ENCODE peak calls at places on chromosome 22, in ten cellular contexts. T is astrocyte of the spinal cord; K is lung; O is left ventricle myocardium inferior; J is cardiac fibroblast; Y is CD8-positive, alpha-beta memory T cell; L is IMR-90; F is effector memory CD4-positive, alpha-beta T cell; Q is neuronal stem cell; C is GM12865. M is an unnamed sample.

GRCh38 chr22:23511627-23512347 is 68.3 kb downstream of the IGLL1 start:
- DNase-seq in T (no peak), K (no peak), O (no peak), J (no peak), Y (no peak), L (no peak), F (no peak), Q (no peak), C (no peak), M (no peak)

GRCh38 chr22:47435204-47435487 is 672.7 kb downstream of the TBC1D22A start:
- DNase-seq in T (no peak), K (no peak), O (no peak), J (no peak), Y (no peak), L (no peak), F (no peak), Q (no peak), C (no peak), M (no peak)

GRCh38 chr22:23356094-23356493 is 175.8 kb downstream of the BCR start:
- DNase-seq in T (no peak), K (no peak), O (no peak), J (no peak), Y (no peak), L (no peak), F (no peak), Q (no peak), C (no peak), M (no peak)

GRCh38 chr22:39463931-39464390 is 7.1 kb downstream of the MGAT3 start:
- DNase-seq in T (no peak), K (peak), O (no peak), J (peak), Y (no peak), L (no peak), F (no peak), Q (no peak), C (no peak), M (no peak)

GRCh38 chr22:25774575-25775026 is 32.6 kb downstream of the MYO18B start:
- DNase-seq in T (no peak), K (no peak), O (no peak), J (no peak), Y (no peak), L (no peak), F (no peak), Q (peak), C (peak), M (no peak)

GRCh38 chr22:30459206-30460052 is 12.4 kb downstream of the SEC14L3 start:
- DNase-seq in T (peak), K (no peak), O (no peak), J (peak), Y (no peak), L (peak), F (no peak), Q (peak), C (peak), M (no peak)

GRCh38 chr22:25626146-25626992 is 61.9 kb downstream of the GRK3 start:
- DNase-seq in T (no peak), K (no peak), O (no peak), J (no peak), Y (no peak), L (no peak), F (no peak), Q (no peak), C (no peak), M (no peak)

GRCh38 chr22:23179381-23180294 is 671 bp upstream of the BCR start:
- DNase-seq in T (no peak), K (no peak), O (peak), J (no peak), Y (no peak), L (no peak), F (no peak), Q (no peak), C (peak), M (no peak)

GRCh38 chr22:46280999-46281623 is 13.3 kb downstream of the TTC38 start:
- DNase-seq in T (no peak), K (no peak), O (no peak), J (no peak), Y (peak), L (no peak), F (no peak), Q (no peak), C (peak), M (no peak)

GRCh38 chr22:31329453-31330215 is 16.5 kb downstream of the PATZ1 start:
- DNase-seq in T (no peak), K (no peak), O (no peak), J (no peak), Y (no peak), L (no peak), F (no peak), Q (no peak), C (no peak), M (no peak)

GRCh38 chr22:39348909-39349505 is 784 bp upstream of the SYNGR1 start:
- DNase-seq in T (no peak), K (no peak), O (peak), J (no peak), Y (no peak), L (no peak), F (no peak), Q (no peak), C (no peak), M (no peak)

GRCh38 chr22:35541254-35541748 is 670 bp downstream of the RASD2 start:
- DNase-seq in T (no peak), K (no peak), O (no peak), J (no peak), Y (no peak), L (no peak), F (no peak), Q (no peak), C (no peak), M (no peak)

GRCh38 chr22:46573781-46574437 is 36.5 kb upstream of the CELSR1 start:
- DNase-seq in T (no peak), K (no peak), O (peak), J (no peak), Y (no peak), L (no peak), F (no peak), Q (no peak), C (no peak), M (no peak)

GRCh38 chr22:46459347-46460065 is 77.9 kb downstream of the CELSR1 start:
- DNase-seq in T (no peak), K (no peak), O (no peak), J (no peak), Y (no peak), L (no peak), F (no peak), Q (no peak), C (no peak), M (no peak)

GRCh38 chr22:26648011-26648497 is 9.3 kb upstream of the MIAT start:
- DNase-seq in T (no peak), K (no peak), O (no peak), J (no peak), Y (peak), L (no peak), F (no peak), Q (peak), C (peak), M (no peak)

GRCh38 chr22:49004484-49005399 is 822.9 kb downstream of the BRD1 start:
- DNase-seq in T (no peak), K (no peak), O (no peak), J (no peak), Y (no peak), L (no peak), F (no peak), Q (no peak), C (no peak), M (no peak)

GRCh38 chr22:26673485-26673884 is 16.1 kb downstream of the MIAT start:
- DNase-seq in T (no peak), K (no peak), O (no peak), J (no peak), Y (no peak), L (no peak), F (no peak), Q (no peak), C (peak), M (no peak)

GRCh38 chr22:25216230-25216629 is 3.2 kb upstream of the CRYBB2 start:
- DNase-seq in T (no peak), K (no peak), O (no peak), J (no peak), Y (no peak), L (no peak), F (no peak), Q (no peak), C (no peak), M (no peak)

GRCh38 chr22:25402160-25402500 is 162.3 kb upstream of the GRK3 start:
- DNase-seq in T (no peak), K (no peak), O (no peak), J (no peak), Y (no peak), L (no peak), F (no peak), Q (no peak), C (no peak), M (no peak)

GRCh38 chr22:46421272-46421671 is 85.8 kb downstream of the TRMU start:
- DNase-seq in T (no peak), K (no peak), O (no peak), J (no peak), Y (peak), L (no peak), F (peak), Q (no peak), C (peak), M (no peak)

GRCh38 chr22:20816559-20816958 is 42.1 kb downstream of the PI4KA start:
- DNase-seq in T (no peak), K (no peak), O (no peak), J (no peak), Y (no peak), L (no peak), F (no peak), Q (no peak), C (no peak), M (no peak)

GRCh38 chr22:19708323-19709011 is 5.8 kb upstream of the SEPTIN5 start:
- DNase-seq in T (no peak), K (peak), O (no peak), J (no peak), Y (no peak), L (no peak), F (no peak), Q (no peak), C (no peak), M (no peak)

GRCh38 chr22:42282943-42283287 is 12.5 kb upstream of the TCF20 start:
- DNase-seq in T (no peak), K (no peak), O (no peak), J (no peak), Y (no peak), L (no peak), F (no peak), Q (no peak), C (no peak), M (no peak)

GRCh38 chr22:33389927-33390326 is 331.7 kb upstream of the SYN3 start:
- DNase-seq in T (peak), K (no peak), O (no peak), J (peak), Y (no peak), L (peak), F (no peak), Q (no peak), C (no peak), M (no peak)

GRCh38 chr22:33038836-33039235 is 19.3 kb downstream of the SYN3 start:
- DNase-seq in T (no peak), K (no peak), O (no peak), J (no peak), Y (no peak), L (no peak), F (no peak), Q (no peak), C (no peak), M (no peak)

GRCh38 chr22:33620085-33620484 is 300.2 kb downstream of the LARGE1 start:
- DNase-seq in T (no peak), K (no peak), O (no peak), J (no peak), Y (no peak), L (no peak), F (no peak), Q (no peak), C (no peak), M (no peak)

GRCh38 chr22:19330865-19331418 is 39.4 kb upstream of the CLTCL1 start:
- DNase-seq in T (no peak), K (no peak), O (no peak), J (no peak), Y (no peak), L (no peak), F (no peak), Q (no peak), C (no peak), M (no peak)

GRCh38 chr22:46390652-46391301 is 55.3 kb downstream of the TRMU start:
- DNase-seq in T (peak), K (peak), O (peak), J (peak), Y (no peak), L (peak), F (no peak), Q (no peak), C (no peak), M (peak)

GRCh38 chr22:47395481-47395880 is 633.0 kb downstream of the TBC1D22A start:
- DNase-seq in T (peak), K (no peak), O (no peak), J (peak), Y (no peak), L (peak), F (no peak), Q (no peak), C (no peak), M (no peak)

GRCh38 chr22:20117656-20118571 is 888 bp upstream of the TRMT2A start:
- DNase-seq in T (no peak), K (no peak), O (peak), J (peak), Y (peak), L (peak), F (peak), Q (no peak), C (peak), M (no peak)

GRCh38 chr22:20957118-20957690 is 9.9 kb upstream of the AIFM3 start:
- DNase-seq in T (no peak), K (no peak), O (no peak), J (no peak), Y (no peak), L (no peak), F (no peak), Q (no peak), C (peak), M (no peak)

GRCh38 chr22:37502342-37503182 is 16.4 kb upstream of the MFNG start:
- DNase-seq in T (no peak), K (peak), O (no peak), J (no peak), Y (no peak), L (no peak), F (no peak), Q (no peak), C (no peak), M (no peak)

GRCh38 chr22:37501610-37502341 is 15.6 kb upstream of the MFNG start:
- DNase-seq in T (peak), K (peak), O (peak), J (peak), Y (no peak), L (peak), F (no peak), Q (no peak), C (no peak), M (peak)

GRCh38 chr22:37499789-37500188 is 13.6 kb upstream of the MFNG start:
- DNase-seq in T (no peak), K (no peak), O (no peak), J (no peak), Y (no peak), L (no peak), F (no peak), Q (no peak), C (no peak), M (no peak)

GRCh38 chr22:37500745-37501144 is 14.6 kb upstream of the MFNG start:
- DNase-seq in T (no peak), K (no peak), O (no peak), J (no peak), Y (no peak), L (no peak), F (no peak), Q (no peak), C (no peak), M (no peak)

GRCh38 chr22:37501176-37501609 is 15.0 kb upstream of the MFNG start:
- DNase-seq in T (peak), K (no peak), O (peak), J (peak), Y (no peak), L (no peak), F (no peak), Q (no peak), C (no peak), M (no peak)
- H3K4me3 ChIP-seq in T (no peak), K (no peak), O (peak), J (no peak), Y (no peak), L (no peak), F (no peak), Q (no peak), C (no peak), M (no peak)

DNA sequence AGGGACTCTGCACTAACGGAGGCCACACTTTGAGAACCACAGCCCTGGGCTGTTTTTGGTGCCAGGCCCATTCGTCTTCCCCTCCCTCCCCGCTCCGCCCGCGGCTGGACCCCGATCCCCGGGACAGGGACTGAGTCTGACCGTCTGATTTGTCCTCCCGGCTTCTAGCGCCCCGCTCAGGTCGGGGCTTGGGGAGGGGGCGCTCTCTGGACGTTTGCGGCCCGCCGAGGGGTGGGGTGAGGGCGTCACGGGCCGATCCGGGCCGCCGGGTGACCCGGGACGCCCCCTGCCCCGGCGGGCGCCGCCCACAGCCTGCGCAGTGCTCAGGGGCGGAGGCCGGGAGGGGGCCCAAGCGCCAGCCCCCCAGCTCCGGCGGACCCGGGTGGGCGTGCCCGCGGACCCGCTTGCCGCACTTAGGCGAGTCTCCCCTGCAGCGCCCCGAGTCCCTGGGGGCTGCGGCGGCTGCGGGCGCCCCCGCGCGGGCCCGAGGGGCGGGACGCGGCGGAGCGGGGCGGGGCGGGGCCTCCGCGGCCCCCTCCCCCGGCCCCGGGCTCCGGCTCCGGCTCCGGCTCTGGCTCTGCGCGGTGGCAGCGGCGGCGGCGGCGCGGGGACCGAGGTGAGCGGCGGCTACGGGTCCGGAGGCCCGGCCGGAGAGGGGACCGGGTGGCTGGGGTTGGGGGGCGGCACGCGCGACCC is 33.7 kb upstream of the PRR5 start:
- DNase-seq in T (no peak), K (no peak), O (no peak), J (no peak), Y (peak), L (no peak), F (peak), Q (peak), C (no peak), M (no peak)
- H3K4me3 ChIP-seq in T (peak), K (peak), O (peak), J (no peak), Y (peak), L (peak), F (peak), Q (peak), C (no peak), M (peak)

GRCh38 chr22:50436134-50436830 is 38.6 kb downstream of the SBF1 start:
- DNase-seq in T (no peak), K (no peak), O (no peak), J (no peak), Y (no peak), L (no peak), F (no peak), Q (no peak), C (no peak), M (no peak)
- H3K4me3 ChIP-seq in T (no peak), K (no peak), O (no peak), J (no peak), Y (no peak), L (no peak), F (no peak), Q (no peak), C (no peak), M (no peak)

DNA sequence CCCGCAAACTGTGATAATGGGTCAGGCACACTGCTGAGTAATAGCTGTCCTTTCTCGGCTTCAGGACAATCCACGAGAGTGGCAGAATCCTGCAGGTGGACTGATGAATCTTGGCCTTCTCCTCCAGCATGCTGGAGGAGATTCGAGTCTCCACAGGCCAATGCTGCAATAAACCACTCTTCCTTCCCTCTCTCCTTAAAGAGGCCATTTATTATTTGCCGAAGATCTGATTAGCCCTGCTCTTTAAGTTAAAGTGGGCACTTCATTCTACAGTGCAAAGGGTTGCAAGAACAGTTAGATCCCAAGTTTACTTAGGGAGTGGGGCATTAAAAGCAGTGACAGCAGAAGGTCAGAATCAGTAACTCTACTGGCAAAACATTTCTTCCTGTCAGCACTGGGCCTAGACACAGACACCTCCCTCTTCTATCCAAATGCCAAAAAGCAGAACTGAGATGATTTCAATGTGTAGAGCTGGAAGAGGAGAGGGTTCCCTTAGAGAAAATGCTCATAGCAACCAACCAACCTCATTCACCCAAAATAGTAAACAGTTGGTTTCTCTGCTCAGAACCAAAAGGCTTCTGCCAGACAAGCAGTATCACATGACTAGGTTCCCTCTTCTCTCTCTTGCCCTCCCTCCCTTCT is 121.7 kb downstream of the SGSM3 start:
- DNase-seq in T (peak), K (no peak), O (no peak), J (peak), Y (no peak), L (peak), F (no peak), Q (no peak), C (peak), M (no peak)
- H3K4me3 ChIP-seq in T (no peak), K (no peak), O (peak), J (no peak), Y (no peak), L (no peak), F (no peak), Q (no peak), C (peak), M (no peak)